ENCODE peak calls at places on chromosome 15, in nine cellular contexts. W is upper lobe of left lung, U is cardiac muscle cell, D is transverse colon, Q is A549, F is lower lobe of right lung, M is Panc1, T is neural progenitor cell, L is hepatocyte. Y is an unnamed sample. For H3K4me1, the result is how much of the 10 kb centered on the place peaks cover.

GRCh38 chr15:70820214-70820613 is 33.7 kb downstream of the LARP6 start:
- DNase-seq in W (no peak), U (no peak), D (no peak), Q (no peak), F (no peak), M (no peak), T (no peak), L (no peak), Y (no peak)

GRCh38 chr15:52651868-52652267 is 27.3 kb downstream of the ATOSA start:
- DNase-seq in W (peak), U (peak), D (peak), Q (peak), F (no peak), M (peak), T (peak), L (peak), Y (no peak)

GRCh38 chr15:98503970-98504369 is 144.4 kb upstream of the IGF1R start:
- DNase-seq in W (no peak), U (peak), D (no peak), Q (no peak), F (no peak), M (no peak), T (no peak), L (peak), Y (no peak)

GRCh38 chr15:84821501-84822021 is 4.4 kb downstream of the ALPK3 start:
- DNase-seq in W (no peak), U (peak), D (no peak), Q (no peak), F (no peak), M (no peak), T (no peak), L (no peak), Y (no peak)

GRCh38 chr15:70245932-70246622 is 148.4 kb upstream of the TLE3 start:
- DNase-seq in W (peak), U (peak), D (peak), Q (no peak), F (peak), M (no peak), T (no peak), L (no peak), Y (no peak)

GRCh38 chr15:60592386-60593339 is 113.7 kb upstream of the ICE2 start:
- DNase-seq in W (peak), U (peak), D (peak), Q (peak), F (peak), M (no peak), T (peak), L (peak), Y (peak)

GRCh38 chr15:90358124-90359033 is 6.3 kb downstream of the ZNF774 start:
- DNase-seq in W (peak), U (peak), D (peak), Q (peak), F (no peak), M (no peak), T (no peak), L (peak), Y (peak)

GRCh38 chr15:93121994-93122910 is 33.2 kb upstream of the RGMA start:
- DNase-seq in W (no peak), U (no peak), D (no peak), Q (no peak), F (no peak), M (no peak), T (peak), L (no peak), Y (no peak)

GRCh38 chr15:98241032-98241554 is 280.6 kb downstream of the ARRDC4 start:
- DNase-seq in W (no peak), U (no peak), D (no peak), Q (no peak), F (no peak), M (no peak), T (no peak), L (no peak), Y (no peak)

GRCh38 chr15:73331501-73331900 is 37.3 kb downstream of the HCN4 start:
- DNase-seq in W (no peak), U (no peak), D (no peak), Q (no peak), F (peak), M (no peak), T (no peak), L (no peak), Y (no peak)

GRCh38 chr15:33737687-33738606 is 230.3 kb upstream of the CHRM5 start:
- DNase-seq in W (no peak), U (peak), D (peak), Q (peak), F (no peak), M (peak), T (peak), L (peak), Y (no peak)

GRCh38 chr15:69593981-69594966 is 141.7 kb downstream of the RPLP1 start:
- DNase-seq in W (peak), U (peak), D (peak), Q (peak), F (peak), M (no peak), T (no peak), L (peak), Y (peak)

GRCh38 chr15:65868546-65869126 is 655 bp upstream of the RAB11A start:
- DNase-seq in W (no peak), U (no peak), D (no peak), Q (no peak), F (no peak), M (no peak), T (peak), L (no peak), Y (no peak)

GRCh38 chr15:67304778-67305177 is 50.2 kb downstream of the IQCH start:
- DNase-seq in W (no peak), U (no peak), D (no peak), Q (no peak), F (no peak), M (no peak), T (no peak), L (no peak), Y (no peak)

GRCh38 chr15:67300266-67300914 is 45.8 kb downstream of the IQCH start:
- DNase-seq in W (no peak), U (peak), D (no peak), Q (no peak), F (no peak), M (no peak), T (no peak), L (no peak), Y (no peak)

GRCh38 chr15:67305506-67305905 is 50.9 kb downstream of the IQCH start:
- DNase-seq in W (no peak), U (no peak), D (no peak), Q (no peak), F (no peak), M (no peak), T (no peak), L (no peak), Y (no peak)

GRCh38 chr15:67307156-67307555 is 52.6 kb downstream of the IQCH start:
- DNase-seq in W (no peak), U (peak), D (no peak), Q (no peak), F (no peak), M (no peak), T (no peak), L (no peak), Y (no peak)

DNA sequence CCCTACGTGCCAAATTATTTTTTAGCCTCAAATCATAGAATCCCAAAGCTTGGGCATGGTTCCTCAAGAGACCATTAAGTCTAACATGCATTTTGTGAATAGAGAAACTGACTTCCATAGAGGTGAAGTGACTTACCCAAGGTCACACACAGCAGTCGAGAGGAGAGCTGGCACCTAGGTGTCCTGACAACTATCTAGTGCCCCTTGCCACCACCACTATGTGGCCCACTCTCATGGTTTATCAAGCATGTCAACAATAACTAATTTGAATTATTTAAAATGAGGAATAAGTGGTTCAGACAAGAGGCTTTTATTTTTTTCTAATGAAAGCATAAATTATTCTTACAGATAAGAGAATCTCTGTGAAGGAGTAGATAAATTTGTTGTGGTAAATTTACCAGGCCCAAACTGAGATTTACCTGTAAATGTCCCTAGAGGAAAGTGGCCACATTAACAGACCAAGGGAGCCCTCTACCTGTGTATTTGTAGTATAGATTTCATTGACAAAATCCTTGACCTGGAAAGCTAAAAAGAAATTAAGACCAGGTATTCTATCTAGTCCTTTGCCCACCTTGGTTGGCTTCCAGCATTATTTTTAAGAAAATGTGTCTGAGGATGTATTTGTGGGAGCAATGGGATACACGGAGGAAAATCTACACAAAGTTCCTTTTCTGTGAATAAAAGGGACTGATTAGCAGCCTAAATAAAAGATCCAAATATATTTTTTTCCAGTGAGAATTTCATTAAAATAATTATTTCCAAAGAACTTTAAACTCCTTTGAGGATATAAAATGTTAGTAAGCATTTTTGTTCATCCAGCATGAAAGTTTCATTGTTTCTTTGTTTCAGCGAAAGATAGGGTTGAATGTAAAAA is 49.1 kb downstream of the IQCH start:
- DNase-seq in W (no peak), U (peak), D (peak), Q (peak), F (no peak), M (peak), T (peak), L (peak), Y (peak)
- H3K4me3 ChIP-seq in W (no peak), U (no peak), D (no peak), Q (no peak), F (no peak), M (no peak), T (no peak), L (no peak), Y (no peak)

DNA sequence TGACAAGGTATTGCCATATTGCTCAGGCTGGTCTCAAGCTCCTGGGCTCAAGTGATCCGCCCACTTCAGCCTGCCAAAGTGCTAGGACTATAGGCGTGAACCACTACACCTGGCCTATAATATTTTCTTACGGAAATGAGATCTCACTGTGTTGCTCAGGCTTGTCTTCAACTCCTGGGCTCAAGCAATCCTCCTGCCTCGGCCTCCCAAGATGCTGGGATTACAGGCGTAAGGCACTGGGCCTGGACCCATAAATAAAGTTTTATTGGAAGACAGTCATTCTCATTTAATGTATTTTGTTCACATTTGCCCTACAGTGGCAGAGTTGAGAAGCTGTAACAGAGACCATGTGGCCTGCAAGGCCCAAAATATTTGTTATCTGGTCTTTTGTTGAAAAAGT is 142.1 kb downstream of the RBPMS2 start:
- DNase-seq in W (no peak), U (no peak), D (no peak), Q (no peak), F (no peak), M (no peak), T (no peak), L (no peak), Y (no peak)
- TF ChIP-seq CTCF in W (no peak), U (no peak), D (no peak), Q (no peak), F (no peak), M (no peak), T (no peak), L (no peak), Y (no peak)

GRCh38 chr15:40080847-40081246 is 27.8 kb downstream of the BMF start:
- DNase-seq in W (no peak), U (no peak), D (no peak), Q (no peak), F (no peak), M (no peak), T (no peak), L (no peak), Y (no peak)
- H3K4me1 ChIP-seq in W (under half), U (under half), D (under half), Q (under half), F (under half), M (under half), T (under half), L (under half), Y (under half)

DNA sequence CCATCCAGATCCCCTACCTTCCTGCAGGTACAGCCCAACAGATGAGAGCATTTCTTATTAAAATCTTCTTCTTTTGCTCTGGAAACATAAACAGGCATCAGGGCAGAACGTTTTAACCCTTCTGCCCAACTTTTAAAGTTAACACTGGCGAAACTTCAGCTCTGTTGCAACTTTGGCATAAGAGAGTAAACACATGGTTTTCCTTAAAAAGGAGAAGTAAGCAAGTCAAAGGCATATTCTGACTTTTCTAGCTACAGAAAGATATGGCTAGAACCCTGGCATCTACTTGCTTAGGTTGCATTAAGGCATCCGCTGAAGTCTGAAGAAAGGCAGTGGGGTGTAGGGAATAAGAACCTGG is 13.3 kb upstream of the IL16 start:
- DNase-seq in W (no peak), U (no peak), D (no peak), Q (no peak), F (no peak), M (no peak), T (no peak), L (no peak), Y (no peak)
- H3K4me3 ChIP-seq in W (peak), U (no peak), D (peak), Q (no peak), F (peak), M (no peak), T (no peak), L (no peak), Y (no peak)

GRCh38 chr15:75452968-75453702 is 1.6 kb upstream of the SIN3A start:
- DNase-seq in W (peak), U (peak), D (peak), Q (peak), F (peak), M (no peak), T (peak), L (peak), Y (peak)
- TF ChIP-seq CTCF in W (no peak), U (peak), D (peak), Q (peak), F (no peak), M (no peak), T (peak), L (peak), Y (no peak)

GRCh38 chr15:57619746-57620145 is 28.0 kb downstream of the MYZAP start:
- DNase-seq in W (no peak), U (no peak), D (peak), Q (peak), F (no peak), M (no peak), T (no peak), L (peak), Y (no peak)
- H3K4me1 ChIP-seq in W (under half), U (under half), D (under half), Q (under half), F (under half), M (under half), T (under half), L (under half), Y (under half)